ENCODE peak calls at places on chromosomes 4 and X, in five cellular contexts. One of them, this sample, is unnamed.

GRCh38 chr4:154743683-154744340 is at the start of gene LRAT:
- DNase-seq in astrocyte of the cerebellum: no peak
- DNase-seq in cardiac fibroblast: no peak
- DNase-seq in neural crest cell: peak; percentile 39
- DNase-seq in GM12865: no peak
- DNase-seq in this sample: peak; percentile 42

GRCh38 chrX:140034916-140035315 is 69.6 kb upstream of the CXorf66 start:
- DNase-seq in astrocyte of the cerebellum: no peak
- DNase-seq in cardiac fibroblast: no peak
- DNase-seq in neural crest cell: no peak
- DNase-seq in GM12865: no peak
- DNase-seq in this sample: peak; percentile 10

GRCh38 chr4:55358668-55359067 is 12.6 kb downstream of the SRD5A3 start:
- DNase-seq in astrocyte of the cerebellum: peak; percentile 53
- DNase-seq in cardiac fibroblast: peak; percentile 72
- DNase-seq in neural crest cell: no peak
- DNase-seq in GM12865: peak; percentile 50
- DNase-seq in this sample: peak; percentile 57

GRCh38 chr4:7387925-7388324 is 46.8 kb downstream of the PSAPL1 start:
- DNase-seq in astrocyte of the cerebellum: no peak
- DNase-seq in cardiac fibroblast: no peak
- DNase-seq in neural crest cell: no peak
- DNase-seq in GM12865: no peak
- DNase-seq in this sample: no peak

GRCh38 chrX:81120270-81120935 is 81.3 kb downstream of the HMGN5 start:
- DNase-seq in astrocyte of the cerebellum: no peak
- DNase-seq in cardiac fibroblast: no peak
- DNase-seq in neural crest cell: no peak
- DNase-seq in GM12865: peak; percentile 2
- DNase-seq in this sample: no peak

GRCh38 chr4:126727461-126727860 is 905.3 kb upstream of the INTU start:
- DNase-seq in astrocyte of the cerebellum: no peak
- DNase-seq in cardiac fibroblast: peak; percentile 26
- DNase-seq in neural crest cell: no peak
- DNase-seq in GM12865: no peak
- DNase-seq in this sample: no peak

GRCh38 chrX:15404712-15405111 is 20.5 kb upstream of the VEGFD start:
- DNase-seq in astrocyte of the cerebellum: no peak
- DNase-seq in cardiac fibroblast: peak; percentile 73
- DNase-seq in neural crest cell: no peak
- DNase-seq in GM12865: no peak
- DNase-seq in this sample: no peak

GRCh38 chr4:18025263-18025662 is 3.7 kb upstream of the LCORL start:
- DNase-seq in astrocyte of the cerebellum: no peak
- DNase-seq in cardiac fibroblast: no peak
- DNase-seq in neural crest cell: no peak
- DNase-seq in GM12865: peak; percentile 47
- DNase-seq in this sample: no peak

GRCh38 chr4:37889849-37890500 is 909 bp upstream of the TBC1D1 start:
- DNase-seq in astrocyte of the cerebellum: no peak
- DNase-seq in cardiac fibroblast: no peak
- DNase-seq in neural crest cell: no peak
- DNase-seq in GM12865: no peak
- DNase-seq in this sample: no peak

GRCh38 chr4:37879365-37879764 is 11.5 kb upstream of the TBC1D1 start:
- DNase-seq in astrocyte of the cerebellum: no peak
- DNase-seq in cardiac fibroblast: no peak
- DNase-seq in neural crest cell: no peak
- DNase-seq in GM12865: no peak
- DNase-seq in this sample: no peak

GRCh38 chr4:37882665-37883296 is 8.1 kb upstream of the TBC1D1 start:
- DNase-seq in astrocyte of the cerebellum: no peak
- DNase-seq in cardiac fibroblast: no peak
- DNase-seq in neural crest cell: no peak
- DNase-seq in GM12865: no peak
- DNase-seq in this sample: no peak

GRCh38 chr4:37885496-37885895 is 5.4 kb upstream of the TBC1D1 start:
- DNase-seq in astrocyte of the cerebellum: no peak
- DNase-seq in cardiac fibroblast: peak; percentile 59
- DNase-seq in neural crest cell: no peak
- DNase-seq in GM12865: no peak
- DNase-seq in this sample: peak; percentile 32

DNA sequence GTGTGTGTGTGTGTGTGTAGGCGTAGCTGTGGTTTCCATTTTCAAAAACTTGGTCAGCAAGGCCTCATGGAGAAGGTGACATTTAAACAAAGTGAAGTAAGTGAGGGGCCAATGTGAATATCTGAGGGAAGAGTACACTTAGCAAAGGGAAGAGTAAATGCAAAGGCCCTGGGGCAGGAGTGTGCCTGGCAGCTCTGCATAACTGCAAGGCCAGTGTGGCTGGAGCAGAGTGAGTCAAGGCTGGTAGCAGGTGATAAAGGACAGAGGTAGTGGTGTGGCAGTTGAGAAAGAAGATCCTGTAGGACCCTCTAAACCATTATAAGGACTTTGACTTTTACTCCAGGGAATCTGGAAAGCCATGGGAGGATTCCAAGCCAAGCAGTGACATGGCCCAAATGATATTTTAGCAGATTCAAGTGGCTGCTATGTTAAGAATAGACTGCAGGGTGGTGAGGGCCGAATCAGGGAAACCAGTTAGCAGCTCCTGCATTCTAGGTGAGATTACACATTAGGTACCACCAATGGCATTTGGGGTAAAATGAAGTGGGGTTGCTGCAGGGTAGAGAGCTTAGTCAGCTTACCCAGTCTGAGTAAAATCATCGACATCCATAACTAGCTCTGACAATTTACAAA is 5.9 kb upstream of the TBC1D1 start:
- DNase-seq in astrocyte of the cerebellum: no peak
- DNase-seq in cardiac fibroblast: no peak
- DNase-seq in neural crest cell: no peak
- DNase-seq in GM12865: no peak
- DNase-seq in this sample: no peak
- TF ChIP-seq CTCF in astrocyte of the cerebellum: no peak
- TF ChIP-seq CTCF in cardiac fibroblast: no peak
- TF ChIP-seq CTCF in neural crest cell: no peak
- TF ChIP-seq CTCF in GM12865: no peak
- TF ChIP-seq CTCF in this sample: no peak

GRCh38 chrX:100098660-100099375 is 311.3 kb downstream of the PCDH19 start:
- DNase-seq in astrocyte of the cerebellum: no peak
- DNase-seq in cardiac fibroblast: peak; percentile 8
- DNase-seq in neural crest cell: no peak
- DNase-seq in GM12865: no peak
- DNase-seq in this sample: no peak
- TF ChIP-seq CTCF in astrocyte of the cerebellum: no peak
- TF ChIP-seq CTCF in cardiac fibroblast: no peak
- TF ChIP-seq CTCF in neural crest cell: no peak
- TF ChIP-seq CTCF in GM12865: no peak
- TF ChIP-seq CTCF in this sample: no peak

GRCh38 chr4:70269674-70270073 is 27.3 kb downstream of the CSN3 start:
- DNase-seq in astrocyte of the cerebellum: no peak
- DNase-seq in cardiac fibroblast: no peak
- DNase-seq in neural crest cell: no peak
- DNase-seq in GM12865: peak; percentile 6
- DNase-seq in this sample: no peak
- TF ChIP-seq CTCF in astrocyte of the cerebellum: no peak
- TF ChIP-seq CTCF in cardiac fibroblast: no peak
- TF ChIP-seq CTCF in neural crest cell: no peak
- TF ChIP-seq CTCF in GM12865: no peak
- TF ChIP-seq CTCF in this sample: no peak

GRCh38 chrX:2284601-2285000 is 216.2 kb downstream of the DHRSX start:
- DNase-seq in astrocyte of the cerebellum: no peak
- DNase-seq in cardiac fibroblast: no peak
- DNase-seq in neural crest cell: no peak
- DNase-seq in GM12865: no peak
- DNase-seq in this sample: no peak
- TF ChIP-seq CTCF in astrocyte of the cerebellum: no peak
- TF ChIP-seq CTCF in cardiac fibroblast: no peak
- TF ChIP-seq CTCF in neural crest cell: no peak
- TF ChIP-seq CTCF in GM12865: no peak
- TF ChIP-seq CTCF in this sample: no peak

GRCh38 chr4:177012918-177013545 is 220.3 kb upstream of the VEGFC start:
- DNase-seq in astrocyte of the cerebellum: no peak
- DNase-seq in cardiac fibroblast: no peak
- DNase-seq in neural crest cell: no peak
- DNase-seq in GM12865: no peak
- DNase-seq in this sample: no peak

DNA sequence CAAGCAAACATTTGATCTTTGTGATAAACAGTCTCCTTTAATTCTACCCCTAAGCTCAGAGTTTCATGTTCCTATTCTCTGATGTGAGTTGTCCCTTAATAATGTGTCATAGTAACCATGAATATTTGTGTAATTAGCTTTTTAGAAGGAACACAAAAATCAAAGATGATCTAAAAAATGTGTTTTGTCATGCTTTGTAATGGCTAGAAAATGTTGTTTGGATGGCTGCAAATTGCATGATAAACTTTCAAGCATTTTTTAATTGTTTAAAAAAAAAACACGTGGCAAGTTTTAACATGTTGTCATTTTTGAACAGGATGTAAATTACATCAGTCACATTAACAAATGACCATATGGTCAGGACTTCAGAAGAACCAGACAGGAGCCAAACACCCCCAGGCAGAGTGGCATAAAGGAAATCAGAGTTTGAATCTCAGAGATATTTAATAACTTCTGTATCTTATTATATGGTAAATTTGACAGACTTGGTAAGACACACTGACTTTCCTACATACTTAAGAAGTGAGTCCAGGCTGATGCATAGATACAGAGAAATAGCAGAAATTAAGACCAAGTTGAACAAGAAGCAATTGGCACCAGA is 223.9 kb upstream of the VEGFC start:
- DNase-seq in astrocyte of the cerebellum: no peak
- DNase-seq in cardiac fibroblast: peak; percentile 14
- DNase-seq in neural crest cell: no peak
- DNase-seq in GM12865: no peak
- DNase-seq in this sample: no peak
- TF ChIP-seq CTCF in astrocyte of the cerebellum: no peak
- TF ChIP-seq CTCF in cardiac fibroblast: no peak
- TF ChIP-seq CTCF in neural crest cell: no peak
- TF ChIP-seq CTCF in GM12865: no peak
- TF ChIP-seq CTCF in this sample: no peak

GRCh38 chr4:81688085-81688484 is 216.4 kb upstream of the RASGEF1B start:
- DNase-seq in astrocyte of the cerebellum: no peak
- DNase-seq in cardiac fibroblast: peak; percentile 41
- DNase-seq in neural crest cell: no peak
- DNase-seq in GM12865: no peak
- DNase-seq in this sample: no peak
- TF ChIP-seq CTCF in astrocyte of the cerebellum: no peak
- TF ChIP-seq CTCF in cardiac fibroblast: no peak
- TF ChIP-seq CTCF in neural crest cell: peak; percentile 24
- TF ChIP-seq CTCF in GM12865: no peak
- TF ChIP-seq CTCF in this sample: no peak

GRCh38 chr4:60129740-60130139 is 1070.4 kb upstream of the ADGRL3 start:
- DNase-seq in astrocyte of the cerebellum: no peak
- DNase-seq in cardiac fibroblast: no peak
- DNase-seq in neural crest cell: no peak
- DNase-seq in GM12865: no peak
- DNase-seq in this sample: no peak

GRCh38 chr4:60128916-60129315 is 1071.2 kb upstream of the ADGRL3 start:
- DNase-seq in astrocyte of the cerebellum: no peak
- DNase-seq in cardiac fibroblast: no peak
- DNase-seq in neural crest cell: no peak
- DNase-seq in GM12865: no peak
- DNase-seq in this sample: no peak

GRCh38 chr4:60134106-60134505 is 1066.0 kb upstream of the ADGRL3 start:
- DNase-seq in astrocyte of the cerebellum: no peak
- DNase-seq in cardiac fibroblast: no peak
- DNase-seq in neural crest cell: no peak
- DNase-seq in GM12865: no peak
- DNase-seq in this sample: no peak

GRCh38 chr4:60133414-60133813 is 1066.7 kb upstream of the ADGRL3 start:
- DNase-seq in astrocyte of the cerebellum: peak; percentile 8
- DNase-seq in cardiac fibroblast: no peak
- DNase-seq in neural crest cell: no peak
- DNase-seq in GM12865: no peak
- DNase-seq in this sample: no peak
- TF ChIP-seq CTCF in astrocyte of the cerebellum: no peak
- TF ChIP-seq CTCF in cardiac fibroblast: no peak
- TF ChIP-seq CTCF in neural crest cell: no peak
- TF ChIP-seq CTCF in GM12865: no peak
- TF ChIP-seq CTCF in this sample: no peak

GRCh38 chr4:26194764-26195163 is 126.0 kb upstream of the RBPJ start:
- DNase-seq in astrocyte of the cerebellum: no peak
- DNase-seq in cardiac fibroblast: no peak
- DNase-seq in neural crest cell: no peak
- DNase-seq in GM12865: peak; percentile 60
- DNase-seq in this sample: no peak

GRCh38 chr4:26191353-26191752 is 129.5 kb upstream of the RBPJ start:
- DNase-seq in astrocyte of the cerebellum: no peak
- DNase-seq in cardiac fibroblast: no peak
- DNase-seq in neural crest cell: no peak
- DNase-seq in GM12865: no peak
- DNase-seq in this sample: no peak

GRCh38 chr4:26196567-26196966 is 124.2 kb upstream of the RBPJ start:
- DNase-seq in astrocyte of the cerebellum: no peak
- DNase-seq in cardiac fibroblast: no peak
- DNase-seq in neural crest cell: no peak
- DNase-seq in GM12865: no peak
- DNase-seq in this sample: no peak

GRCh38 chr4:26197018-26197779 is 123.6 kb upstream of the RBPJ start:
- DNase-seq in astrocyte of the cerebellum: peak; percentile 92
- DNase-seq in cardiac fibroblast: peak; percentile 64
- DNase-seq in neural crest cell: no peak
- DNase-seq in GM12865: peak; percentile 94
- DNase-seq in this sample: peak; percentile 71

GRCh38 chr4:26192921-26193894 is 127.6 kb upstream of the RBPJ start:
- DNase-seq in astrocyte of the cerebellum: no peak
- DNase-seq in cardiac fibroblast: no peak
- DNase-seq in neural crest cell: no peak
- DNase-seq in GM12865: peak; percentile 73
- DNase-seq in this sample: peak; percentile 55
- TF ChIP-seq CTCF in astrocyte of the cerebellum: no peak
- TF ChIP-seq CTCF in cardiac fibroblast: no peak
- TF ChIP-seq CTCF in neural crest cell: no peak
- TF ChIP-seq CTCF in GM12865: no peak
- TF ChIP-seq CTCF in this sample: no peak